ENCODE peak calls at places on chromosomes 12 and 14, in ten cellular contexts. M, G, Q, F, P, L, C, J, I and R are unnamed samples.

GRCh38 chr14:55434805-55435174 is 5.6 kb downstream of the TBPL2 start:
- DNase-seq in M (no peak), G (no peak), Q (no peak), F (no peak), P (no peak), L (no peak), C (no peak), J (no peak), I (no peak), R (no peak)

GRCh38 chr12:58833844-58834243 is 86.5 kb downstream of the LRIG3 start:
- DNase-seq in M (no peak), G (no peak), Q (no peak), F (no peak), P (no peak), L (no peak), C (no peak), J (no peak), I (no peak), R (no peak)

GRCh38 chr14:35406090-35406489 is 1.5 kb upstream of the NFKBIA start:
- DNase-seq in M (no peak), G (no peak), Q (no peak), F (no peak), P (no peak), L (no peak), C (no peak), J (no peak), I (no peak), R (no peak)

GRCh38 chr14:43406936-43407335 is 1100.1 kb downstream of the FSCB start:
- DNase-seq in M (peak), G (no peak), Q (no peak), F (no peak), P (no peak), L (no peak), C (no peak), J (no peak), I (no peak), R (no peak)

GRCh38 chr14:20612403-20612802 is 21.2 kb upstream of the RNASE12 start:
- DNase-seq in M (no peak), G (no peak), Q (no peak), F (no peak), P (no peak), L (no peak), C (no peak), J (no peak), I (no peak), R (no peak)

GRCh38 chr14:70642313-70643235 is 858 bp downstream of the TTC9 start:
- DNase-seq in M (peak), G (peak), Q (no peak), F (no peak), P (no peak), L (no peak), C (peak), J (no peak), I (no peak), R (peak)

GRCh38 chr14:65769151-65769550 is 356.6 kb downstream of the FUT8 start:
- DNase-seq in M (no peak), G (no peak), Q (no peak), F (no peak), P (no peak), L (no peak), C (no peak), J (no peak), I (no peak), R (no peak)

GRCh38 chr14:68849416-68849815 is 56.5 kb upstream of the ZFP36L1 start:
- DNase-seq in M (no peak), G (no peak), Q (no peak), F (no peak), P (no peak), L (no peak), C (no peak), J (no peak), I (peak), R (no peak)

GRCh38 chr14:52026921-52027320 is 37.6 kb downstream of the RTRAF start:
- DNase-seq in M (no peak), G (no peak), Q (no peak), F (no peak), P (no peak), L (no peak), C (no peak), J (no peak), I (no peak), R (no peak)

GRCh38 chr12:108349245-108349644 is 10.1 kb upstream of the CMKLR1 start:
- DNase-seq in M (no peak), G (no peak), Q (no peak), F (peak), P (no peak), L (no peak), C (no peak), J (no peak), I (no peak), R (no peak)

GRCh38 chr14:105485720-105486332 is 860 bp upstream of the CRIP1 start:
- DNase-seq in M (peak), G (peak), Q (no peak), F (no peak), P (peak), L (no peak), C (peak), J (no peak), I (no peak), R (peak)

GRCh38 chr12:111454311-111454710 is 48.6 kb downstream of the SH2B3 start:
- DNase-seq in M (no peak), G (no peak), Q (no peak), F (no peak), P (no peak), L (no peak), C (no peak), J (no peak), I (no peak), R (no peak)

GRCh38 chr14:78959674-78960264 is 789.6 kb downstream of the NRXN3 start:
- DNase-seq in M (peak), G (peak), Q (peak), F (peak), P (peak), L (peak), C (peak), J (peak), I (peak), R (peak)

GRCh38 chr12:131511391-131511802 is 199.5 kb upstream of the SFSWAP start:
- DNase-seq in M (peak), G (peak), Q (no peak), F (no peak), P (no peak), L (no peak), C (no peak), J (no peak), I (no peak), R (peak)

GRCh38 chr14:24098927-24099813 is 5.1 kb downstream of the PCK2 start:
- DNase-seq in M (no peak), G (no peak), Q (no peak), F (no peak), P (no peak), L (no peak), C (no peak), J (no peak), I (no peak), R (no peak)

GRCh38 chr14:50739186-50739585 is 71.1 kb upstream of the SAV1 start:
- DNase-seq in M (no peak), G (no peak), Q (no peak), F (no peak), P (no peak), L (no peak), C (no peak), J (no peak), I (no peak), R (no peak)

GRCh38 chr14:50364792-50365191 is 31.9 kb downstream of the CDKL1 start:
- DNase-seq in M (no peak), G (no peak), Q (no peak), F (no peak), P (no peak), L (no peak), C (no peak), J (no peak), I (no peak), R (no peak)

GRCh38 chr14:87990687-87991086 is 2.3 kb downstream of the GALC start:
- DNase-seq in M (no peak), G (peak), Q (no peak), F (no peak), P (peak), L (no peak), C (no peak), J (no peak), I (no peak), R (no peak)

GRCh38 chr12:52052471-52053186 is 1.4 kb downstream of the NR4A1 start:
- DNase-seq in M (peak), G (no peak), Q (peak), F (no peak), P (no peak), L (peak), C (no peak), J (no peak), I (no peak), R (no peak)

GRCh38 chr14:23364164-23364571 is 804 bp downstream of the EFS start:
- DNase-seq in M (no peak), G (no peak), Q (no peak), F (no peak), P (peak), L (no peak), C (no peak), J (peak), I (no peak), R (no peak)

GRCh38 chr12:3137268-3137761 is 60.1 kb downstream of the TSPAN9 start:
- DNase-seq in M (peak), G (no peak), Q (peak), F (peak), P (no peak), L (peak), C (peak), J (peak), I (peak), R (no peak)

GRCh38 chr12:78645956-78646355 is 218.6 kb upstream of the SYT1 start:
- DNase-seq in M (peak), G (no peak), Q (peak), F (no peak), P (no peak), L (peak), C (no peak), J (no peak), I (no peak), R (no peak)

GRCh38 chr14:99753225-99754140 is 39.7 kb upstream of the EML1 start:
- DNase-seq in M (no peak), G (no peak), Q (no peak), F (no peak), P (no peak), L (no peak), C (peak), J (no peak), I (no peak), R (no peak)
- TF ChIP-seq CTCF in M (no peak), G (no peak), Q (peak), F (peak), P (no peak), L (peak), C (no peak), J (peak), I (no peak), R (no peak)

DNA sequence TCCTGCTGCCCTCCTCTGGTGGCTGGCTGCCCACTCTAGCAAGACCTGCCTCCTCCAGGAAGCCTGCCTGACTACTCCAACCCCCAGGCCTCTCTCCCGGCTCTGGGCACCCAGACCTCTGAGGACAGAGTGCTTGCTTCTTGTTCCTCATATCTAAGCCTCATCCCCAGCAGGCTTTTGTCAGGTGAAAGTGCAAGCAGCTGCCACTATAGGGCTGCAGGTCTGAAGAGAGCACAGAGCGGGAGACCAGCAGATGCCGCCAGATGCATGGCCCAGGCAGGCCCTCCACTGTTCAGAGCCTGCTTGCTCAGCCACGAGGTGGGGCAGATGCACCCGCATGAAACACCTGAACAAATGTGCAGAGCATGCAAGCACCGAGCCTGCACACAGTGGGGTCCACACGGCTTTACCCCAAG is 73.0 kb downstream of the SERPINA3 start:
- DNase-seq in M (no peak), G (no peak), Q (no peak), F (no peak), P (no peak), L (no peak), C (no peak), J (no peak), I (no peak), R (no peak)
- TF ChIP-seq CTCF in M (no peak), G (no peak), Q (no peak), F (no peak), P (no peak), L (no peak), C (no peak), J (no peak), I (no peak), R (no peak)

GRCh38 chr12:115137812-115138521 is 454.0 kb upstream of the TBX3 start:
- DNase-seq in M (no peak), G (no peak), Q (no peak), F (no peak), P (no peak), L (no peak), C (no peak), J (no peak), I (no peak), R (no peak)

GRCh38 chr12:115132906-115133305 is 448.9 kb upstream of the TBX3 start:
- DNase-seq in M (no peak), G (no peak), Q (no peak), F (no peak), P (no peak), L (no peak), C (no peak), J (no peak), I (no peak), R (no peak)

GRCh38 chr12:115135800-115136211 is 451.8 kb upstream of the TBX3 start:
- DNase-seq in M (peak), G (no peak), Q (peak), F (peak), P (peak), L (peak), C (no peak), J (no peak), I (peak), R (no peak)

GRCh38 chr12:115132145-115132544 is 448.2 kb upstream of the TBX3 start:
- DNase-seq in M (peak), G (no peak), Q (no peak), F (no peak), P (no peak), L (peak), C (no peak), J (peak), I (no peak), R (no peak)

GRCh38 chr12:115134298-115134697 is 450.3 kb upstream of the TBX3 start:
- DNase-seq in M (no peak), G (no peak), Q (no peak), F (no peak), P (no peak), L (no peak), C (no peak), J (no peak), I (no peak), R (no peak)
- TF ChIP-seq CTCF in M (no peak), G (no peak), Q (no peak), F (no peak), P (no peak), L (no peak), C (no peak), J (no peak), I (no peak), R (no peak)

DNA sequence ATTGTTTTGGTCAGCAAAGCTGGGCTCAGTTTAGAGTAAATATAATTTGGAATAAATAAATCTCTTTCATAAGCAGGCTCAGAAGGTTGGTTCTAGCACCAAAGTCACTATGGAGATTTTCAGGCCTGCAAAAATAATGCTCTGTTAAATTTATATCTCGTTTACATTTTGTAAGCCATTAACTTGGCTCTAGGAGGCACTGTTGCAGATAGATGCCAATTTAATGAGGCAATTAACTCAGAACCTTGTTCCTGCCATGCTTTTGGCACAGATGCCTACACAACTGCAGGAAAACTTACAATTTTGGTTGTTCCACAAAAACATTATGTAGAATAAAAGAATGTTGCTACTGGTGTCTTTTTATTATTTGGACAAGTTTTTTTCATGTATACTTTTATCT is 428.1 kb downstream of the FLRT2 start:
- DNase-seq in M (no peak), G (no peak), Q (no peak), F (no peak), P (no peak), L (no peak), C (no peak), J (no peak), I (no peak), R (no peak)
- TF ChIP-seq CTCF in M (no peak), G (no peak), Q (no peak), F (no peak), P (no peak), L (no peak), C (no peak), J (no peak), I (no peak), R (no peak)

DNA sequence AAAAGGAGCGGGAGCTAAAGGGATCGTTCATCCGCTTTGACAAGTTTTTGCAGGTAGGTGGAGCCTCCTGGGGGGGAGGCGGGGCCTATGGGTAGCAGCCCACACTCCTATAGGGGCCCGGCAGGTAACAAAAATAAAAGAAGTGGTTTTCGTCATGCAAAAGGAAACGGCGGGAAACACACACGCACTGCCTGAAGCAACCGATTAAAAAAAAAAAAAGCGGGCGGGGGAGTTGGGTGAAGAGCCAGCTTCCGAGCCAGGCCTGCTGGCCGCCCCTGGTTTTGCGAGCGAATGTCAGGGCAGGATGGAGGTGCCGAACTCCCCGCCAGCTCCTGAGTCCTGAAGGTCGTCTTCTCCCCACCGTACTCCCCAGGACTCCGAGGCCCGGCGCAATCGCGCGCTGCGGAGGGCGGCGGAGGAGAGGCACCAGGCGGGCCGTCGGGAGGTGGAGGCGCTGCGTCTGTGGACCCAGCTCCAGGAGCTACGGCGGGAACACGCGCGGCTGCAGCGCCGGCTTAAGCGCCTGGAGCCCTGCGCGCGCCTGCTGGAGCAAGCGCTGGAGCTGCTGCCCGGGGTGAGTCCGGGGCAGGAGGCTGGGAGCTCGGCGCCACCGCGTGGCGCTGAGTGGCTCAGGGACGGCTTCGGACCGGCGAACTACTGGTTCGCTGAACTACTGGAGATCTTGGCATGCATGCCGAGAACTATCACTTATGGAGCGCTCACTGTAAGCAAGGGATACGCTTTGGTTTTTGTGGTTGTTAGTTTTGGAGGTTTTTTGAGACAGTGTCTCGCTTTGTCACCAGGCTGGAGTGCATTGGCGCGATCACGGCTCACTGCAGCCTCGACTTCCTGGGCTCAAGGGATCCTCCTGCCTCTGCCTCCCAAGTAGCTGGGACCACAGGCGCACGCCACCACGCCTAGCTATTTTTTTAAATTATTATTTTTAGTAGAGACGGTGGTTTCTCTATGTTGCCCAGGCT is 3.6 kb downstream of the CFAP73 start:
- DNase-seq in M (peak), G (peak), Q (peak), F (peak), P (peak), L (peak), C (peak), J (peak), I (peak), R (peak)
- TF ChIP-seq CTCF in M (peak), G (peak), Q (peak), F (peak), P (no peak), L (peak), C (no peak), J (peak), I (peak), R (peak)